ENCODE peak calls at places on chromosomes 3 and 15, in seven cellular contexts. One of them, this sample, is unnamed.

GRCh38 chr15:70045045-70045444 is 52.7 kb downstream of the TLE3 start:
- DNase-seq in NCI-H774: no peak
- DNase-seq in HCT116: no peak
- DNase-seq in anterior cingulate cortex: no peak
- DNase-seq in RWPE1: no peak
- DNase-seq in left ventricle myocardium inferior: no peak
- DNase-seq in GM23248: peak; percentile 60
- DNase-seq in this sample: no peak

GRCh38 chr15:31163769-31164572 is 62.4 kb upstream of the TRPM1 start:
- DNase-seq in NCI-H774: no peak
- DNase-seq in HCT116: no peak
- DNase-seq in anterior cingulate cortex: no peak
- DNase-seq in RWPE1: peak; percentile 77
- DNase-seq in left ventricle myocardium inferior: no peak
- DNase-seq in GM23248: no peak
- DNase-seq in this sample: no peak

GRCh38 chr3:117666316-117666715 is 956.7 kb downstream of the TUSC7 start:
- DNase-seq in NCI-H774: no peak
- DNase-seq in HCT116: no peak
- DNase-seq in anterior cingulate cortex: no peak
- DNase-seq in RWPE1: no peak
- DNase-seq in left ventricle myocardium inferior: no peak
- DNase-seq in GM23248: no peak
- DNase-seq in this sample: no peak

GRCh38 chr3:134754768-134755559 is 40.1 kb upstream of the EPHB1 start:
- DNase-seq in NCI-H774: no peak
- DNase-seq in HCT116: peak; percentile 10
- DNase-seq in anterior cingulate cortex: no peak
- DNase-seq in RWPE1: peak; percentile 22
- DNase-seq in left ventricle myocardium inferior: peak; percentile 31
- DNase-seq in GM23248: peak; percentile 70
- DNase-seq in this sample: peak; percentile 13

GRCh38 chr15:75648156-75649000 is 666 bp downstream of the SNX33 start:
- DNase-seq in NCI-H774: no peak
- DNase-seq in HCT116: no peak
- DNase-seq in anterior cingulate cortex: no peak
- DNase-seq in RWPE1: no peak
- DNase-seq in left ventricle myocardium inferior: peak; percentile 50
- DNase-seq in GM23248: peak; percentile 67
- DNase-seq in this sample: peak; percentile 53

GRCh38 chr3:177916461-177916860 is 619.8 kb upstream of the KCNMB2 start:
- DNase-seq in NCI-H774: no peak
- DNase-seq in HCT116: no peak
- DNase-seq in anterior cingulate cortex: no peak
- DNase-seq in RWPE1: no peak
- DNase-seq in left ventricle myocardium inferior: no peak
- DNase-seq in GM23248: no peak
- DNase-seq in this sample: no peak

GRCh38 chr3:98741121-98741716 is 21.9 kb upstream of the ST3GAL6 start:
- DNase-seq in NCI-H774: no peak
- DNase-seq in HCT116: no peak
- DNase-seq in anterior cingulate cortex: no peak
- DNase-seq in RWPE1: peak; percentile 36
- DNase-seq in left ventricle myocardium inferior: no peak
- DNase-seq in GM23248: no peak
- DNase-seq in this sample: no peak

GRCh38 chr3:43004282-43004681 is 25.2 kb downstream of the GASK1A start:
- DNase-seq in NCI-H774: no peak
- DNase-seq in HCT116: no peak
- DNase-seq in anterior cingulate cortex: no peak
- DNase-seq in RWPE1: peak; percentile 46
- DNase-seq in left ventricle myocardium inferior: no peak
- DNase-seq in GM23248: peak; percentile 81
- DNase-seq in this sample: no peak

GRCh38 chr3:129918461-129918860 is 24.9 kb upstream of the TMCC1 start:
- DNase-seq in NCI-H774: no peak
- DNase-seq in HCT116: no peak
- DNase-seq in anterior cingulate cortex: no peak
- DNase-seq in RWPE1: no peak
- DNase-seq in left ventricle myocardium inferior: no peak
- DNase-seq in GM23248: no peak
- DNase-seq in this sample: no peak

GRCh38 chr3:67329358-67329757 is 325.1 kb downstream of the SUCLG2 start:
- DNase-seq in NCI-H774: no peak
- DNase-seq in HCT116: no peak
- DNase-seq in anterior cingulate cortex: no peak
- DNase-seq in RWPE1: no peak
- DNase-seq in left ventricle myocardium inferior: no peak
- DNase-seq in GM23248: no peak
- DNase-seq in this sample: no peak

GRCh38 chr15:53843869-53844569 is 84.6 kb upstream of the WDR72 start:
- DNase-seq in NCI-H774: no peak
- DNase-seq in HCT116: no peak
- DNase-seq in anterior cingulate cortex: no peak
- DNase-seq in RWPE1: no peak
- DNase-seq in left ventricle myocardium inferior: no peak
- DNase-seq in GM23248: no peak
- DNase-seq in this sample: no peak

GRCh38 chr3:45677045-45677436 is 12.2 kb upstream of the SACM1L start:
- DNase-seq in NCI-H774: no peak
- DNase-seq in HCT116: no peak
- DNase-seq in anterior cingulate cortex: no peak
- DNase-seq in RWPE1: peak; percentile 67
- DNase-seq in left ventricle myocardium inferior: no peak
- DNase-seq in GM23248: peak; percentile 84
- DNase-seq in this sample: no peak

GRCh38 chr3:46987485-46988401 is 8.3 kb downstream of the NBEAL2 start:
- DNase-seq in NCI-H774: no peak
- DNase-seq in HCT116: no peak
- DNase-seq in anterior cingulate cortex: no peak
- DNase-seq in RWPE1: peak; percentile 72
- DNase-seq in left ventricle myocardium inferior: peak; percentile 74
- DNase-seq in GM23248: no peak
- DNase-seq in this sample: peak; percentile 70

GRCh38 chr3:4990061-4990460 is 10.8 kb downstream of the BHLHE40 start:
- DNase-seq in NCI-H774: no peak
- DNase-seq in HCT116: no peak
- DNase-seq in anterior cingulate cortex: no peak
- DNase-seq in RWPE1: no peak
- DNase-seq in left ventricle myocardium inferior: no peak
- DNase-seq in GM23248: peak; percentile 26
- DNase-seq in this sample: no peak

GRCh38 chr15:64809649-64810498 is 15.6 kb downstream of the PIF1 start:
- DNase-seq in NCI-H774: peak; percentile 54
- DNase-seq in HCT116: peak; percentile 57
- DNase-seq in anterior cingulate cortex: peak; percentile 50
- DNase-seq in RWPE1: peak; percentile 91
- DNase-seq in left ventricle myocardium inferior: peak; percentile 83
- DNase-seq in GM23248: peak; percentile 86
- DNase-seq in this sample: peak; percentile 85

GRCh38 chr15:42602501-42602900 is 27.1 kb downstream of the STARD9 start:
- DNase-seq in NCI-H774: no peak
- DNase-seq in HCT116: no peak
- DNase-seq in anterior cingulate cortex: no peak
- DNase-seq in RWPE1: no peak
- DNase-seq in left ventricle myocardium inferior: no peak
- DNase-seq in GM23248: no peak
- DNase-seq in this sample: no peak

GRCh38 chr3:42412526-42413155 is 2.2 kb upstream of the LYZL4 start:
- DNase-seq in NCI-H774: no peak
- DNase-seq in HCT116: no peak
- DNase-seq in anterior cingulate cortex: no peak
- DNase-seq in RWPE1: no peak
- DNase-seq in left ventricle myocardium inferior: no peak
- DNase-seq in GM23248: no peak
- DNase-seq in this sample: no peak

GRCh38 chr3:127814325-127814781 is 8.0 kb downstream of the MGLL start:
- DNase-seq in NCI-H774: no peak
- DNase-seq in HCT116: no peak
- DNase-seq in anterior cingulate cortex: no peak
- DNase-seq in RWPE1: no peak
- DNase-seq in left ventricle myocardium inferior: no peak
- DNase-seq in GM23248: no peak
- DNase-seq in this sample: no peak

GRCh38 chr3:69005071-69005816 is 8.2 kb downstream of the EOGT start:
- DNase-seq in NCI-H774: no peak
- DNase-seq in HCT116: no peak
- DNase-seq in anterior cingulate cortex: no peak
- DNase-seq in RWPE1: no peak
- DNase-seq in left ventricle myocardium inferior: no peak
- DNase-seq in GM23248: peak; percentile 22
- DNase-seq in this sample: no peak

GRCh38 chr15:100775581-100776185 is 103.9 kb upstream of the ALDH1A3 start:
- DNase-seq in NCI-H774: no peak
- DNase-seq in HCT116: no peak
- DNase-seq in anterior cingulate cortex: no peak
- DNase-seq in RWPE1: no peak
- DNase-seq in left ventricle myocardium inferior: no peak
- DNase-seq in GM23248: no peak
- DNase-seq in this sample: no peak

GRCh38 chr15:88454867-88455810 is 12.0 kb downstream of the MRPL46 start:
- DNase-seq in NCI-H774: peak; percentile 44
- DNase-seq in HCT116: peak; percentile 48
- DNase-seq in anterior cingulate cortex: peak; percentile 42
- DNase-seq in RWPE1: peak; percentile 76
- DNase-seq in left ventricle myocardium inferior: peak; percentile 52
- DNase-seq in GM23248: peak; percentile 92
- DNase-seq in this sample: peak; percentile 37

GRCh38 chr3:99929409-99930139 is 111.9 kb downstream of the CMSS1 start:
- DNase-seq in NCI-H774: no peak
- DNase-seq in HCT116: no peak
- DNase-seq in anterior cingulate cortex: no peak
- DNase-seq in RWPE1: peak; percentile 71
- DNase-seq in left ventricle myocardium inferior: peak; percentile 46
- DNase-seq in GM23248: peak; percentile 71
- DNase-seq in this sample: peak; percentile 43

GRCh38 chr3:187044206-187044605 is 95.1 kb downstream of the RPL39L start:
- DNase-seq in NCI-H774: no peak
- DNase-seq in HCT116: no peak
- DNase-seq in anterior cingulate cortex: no peak
- DNase-seq in RWPE1: no peak
- DNase-seq in left ventricle myocardium inferior: peak; percentile 28
- DNase-seq in GM23248: no peak
- DNase-seq in this sample: no peak

GRCh38 chr3:46705751-46706572 is 4.8 kb downstream of the TMIE start:
- DNase-seq in NCI-H774: no peak
- DNase-seq in HCT116: no peak
- DNase-seq in anterior cingulate cortex: no peak
- DNase-seq in RWPE1: peak; percentile 26
- DNase-seq in left ventricle myocardium inferior: peak; percentile 13
- DNase-seq in GM23248: peak; percentile 77
- DNase-seq in this sample: no peak

GRCh38 chr3:51031666-51032065 is 353.4 kb upstream of the MANF start:
- DNase-seq in NCI-H774: no peak
- DNase-seq in HCT116: no peak
- DNase-seq in anterior cingulate cortex: no peak
- DNase-seq in RWPE1: no peak
- DNase-seq in left ventricle myocardium inferior: no peak
- DNase-seq in GM23248: no peak
- DNase-seq in this sample: no peak

GRCh38 chr3:187750513-187751123 is 5.3 kb upstream of the BCL6 start:
- DNase-seq in NCI-H774: peak; percentile 67
- DNase-seq in HCT116: no peak
- DNase-seq in anterior cingulate cortex: no peak
- DNase-seq in RWPE1: no peak
- DNase-seq in left ventricle myocardium inferior: no peak
- DNase-seq in GM23248: no peak
- DNase-seq in this sample: no peak

GRCh38 chr3:149579838-149580542 is 77.8 kb downstream of the WWTR1 start:
- DNase-seq in NCI-H774: no peak
- DNase-seq in HCT116: peak; percentile 86
- DNase-seq in anterior cingulate cortex: no peak
- DNase-seq in RWPE1: peak; percentile 81
- DNase-seq in left ventricle myocardium inferior: no peak
- DNase-seq in GM23248: peak; percentile 85
- DNase-seq in this sample: no peak

GRCh38 chr15:31347981-31348803 is 21.6 kb downstream of the KLF13 start:
- DNase-seq in NCI-H774: no peak
- DNase-seq in HCT116: no peak
- DNase-seq in anterior cingulate cortex: no peak
- DNase-seq in RWPE1: no peak
- DNase-seq in left ventricle myocardium inferior: peak; percentile 13
- DNase-seq in GM23248: no peak
- DNase-seq in this sample: no peak

GRCh38 chr3:161405836-161406235 is 34.5 kb upstream of the SPTSSB start:
- DNase-seq in NCI-H774: no peak
- DNase-seq in HCT116: no peak
- DNase-seq in anterior cingulate cortex: no peak
- DNase-seq in RWPE1: no peak
- DNase-seq in left ventricle myocardium inferior: no peak
- DNase-seq in GM23248: no peak
- DNase-seq in this sample: no peak

GRCh38 chr3:10892622-10893021 is 76.6 kb downstream of the SLC6A11 start:
- DNase-seq in NCI-H774: no peak
- DNase-seq in HCT116: no peak
- DNase-seq in anterior cingulate cortex: no peak
- DNase-seq in RWPE1: no peak
- DNase-seq in left ventricle myocardium inferior: no peak
- DNase-seq in GM23248: no peak
- DNase-seq in this sample: no peak

GRCh38 chr3:17278006-17278405 is 393.3 kb downstream of the PLCL2 start:
- DNase-seq in NCI-H774: no peak
- DNase-seq in HCT116: no peak
- DNase-seq in anterior cingulate cortex: no peak
- DNase-seq in RWPE1: no peak
- DNase-seq in left ventricle myocardium inferior: no peak
- DNase-seq in GM23248: no peak
- DNase-seq in this sample: no peak

GRCh38 chr3:108590443-108590842 is 921 bp downstream of the DZIP3 start:
- DNase-seq in NCI-H774: no peak
- DNase-seq in HCT116: no peak
- DNase-seq in anterior cingulate cortex: no peak
- DNase-seq in RWPE1: no peak
- DNase-seq in left ventricle myocardium inferior: no peak
- DNase-seq in GM23248: peak; percentile 14
- DNase-seq in this sample: no peak

GRCh38 chr3:151726016-151726415 is 7.7 kb upstream of the AADACL2 start:
- DNase-seq in NCI-H774: no peak
- DNase-seq in HCT116: no peak
- DNase-seq in anterior cingulate cortex: no peak
- DNase-seq in RWPE1: no peak
- DNase-seq in left ventricle myocardium inferior: no peak
- DNase-seq in GM23248: no peak
- DNase-seq in this sample: no peak

GRCh38 chr15:34365073-34365825 is 1.7 kb downstream of the LPCAT4 start:
- DNase-seq in NCI-H774: no peak
- DNase-seq in HCT116: no peak
- DNase-seq in anterior cingulate cortex: no peak
- DNase-seq in RWPE1: no peak
- DNase-seq in left ventricle myocardium inferior: peak; percentile 50
- DNase-seq in GM23248: peak; percentile 16
- DNase-seq in this sample: peak; percentile 45

GRCh38 chr3:171162986-171163723 is 136.6 kb upstream of the SLC2A2 start:
- DNase-seq in NCI-H774: no peak
- DNase-seq in HCT116: no peak
- DNase-seq in anterior cingulate cortex: no peak
- DNase-seq in RWPE1: no peak
- DNase-seq in left ventricle myocardium inferior: no peak
- DNase-seq in GM23248: no peak
- DNase-seq in this sample: no peak